ENCODE peak calls at places on chromosome 3, in four cellular contexts. S, I, G and V are unnamed samples.
A peak's percentile ranks its signal among the peaks of the same experiment; 100 is the strongest.

GRCh38 chr3:111917300-111917699 is 58.2 kb downstream of the PHLDB2 start:
- DNase-seq in S (peak; percentile 95), I (no peak), G (no peak), V (peak; percentile 15)

GRCh38 chr3:184771158-184771730 is 40.7 kb upstream of the VPS8 start:
- DNase-seq in S (no peak), I (no peak), G (no peak), V (no peak)

GRCh38 chr3:99901200-99901926 is 83.7 kb downstream of the CMSS1 start:
- DNase-seq in S (peak; percentile 77), I (no peak), G (no peak), V (peak; percentile 13)

GRCh38 chr3:110710605-110711004 is 361.0 kb upstream of the NECTIN3 start:
- DNase-seq in S (no peak), I (no peak), G (no peak), V (peak; percentile 10)

GRCh38 chr3:131091768-131092167 is 65.1 kb downstream of the NEK11 start:
- DNase-seq in S (no peak), I (no peak), G (no peak), V (no peak)

GRCh38 chr3:33886015-33886414 is 87.6 kb downstream of the PDCD6IP start:
- DNase-seq in S (no peak), I (no peak), G (no peak), V (no peak)

GRCh38 chr3:62316525-62316924 is 56.8 kb downstream of the FEZF2 start:
- DNase-seq in S (no peak), I (no peak), G (no peak), V (no peak)

GRCh38 chr3:42572278-42572677 is 9.5 kb downstream of the SEC22C start:
- DNase-seq in S (peak; percentile 41), I (no peak), G (no peak), V (peak; percentile 63)

GRCh38 chr3:41580274-41580959 is 381.1 kb downstream of the CTNNB1 start:
- DNase-seq in S (no peak), I (no peak), G (no peak), V (no peak)

GRCh38 chr3:103787164-103787871 is 1352.5 kb downstream of the ZPLD1 start:
- DNase-seq in S (no peak), I (no peak), G (no peak), V (no peak)

GRCh38 chr3:143427626-143428025 is 308.1 kb downstream of the CHST2 start:
- DNase-seq in S (no peak), I (no peak), G (no peak), V (no peak)

GRCh38 chr3:59812188-59812587 is 762.4 kb upstream of the CFAP20DC start:
- DNase-seq in S (no peak), I (no peak), G (no peak), V (no peak)

GRCh38 chr3:59808431-59808830 is 758.6 kb upstream of the CFAP20DC start:
- DNase-seq in S (no peak), I (no peak), G (no peak), V (no peak)

GRCh38 chr3:59812778-59813558 is 763.1 kb upstream of the CFAP20DC start:
- DNase-seq in S (no peak), I (no peak), G (no peak), V (no peak)

GRCh38 chr3:59809016-59809415 is 759.2 kb upstream of the CFAP20DC start:
- DNase-seq in S (no peak), I (no peak), G (no peak), V (no peak)

GRCh38 chr3:59809750-59810444 is 760.1 kb upstream of the CFAP20DC start:
- DNase-seq in S (no peak), I (no peak), G (no peak), V (no peak)
- TF ChIP-seq CTCF in S (peak; percentile 34), I (peak; percentile 26), G (no peak), V (no peak)

GRCh38 chr3:17195856-17196604 is 311.3 kb downstream of the PLCL2 start:
- DNase-seq in S (no peak), I (no peak), G (no peak), V (no peak)
- TF ChIP-seq CTCF in S (no peak), I (no peak), G (peak; percentile 52), V (no peak)

GRCh38 chr3:9947025-9947995 is 4.9 kb downstream of the PRRT3 start:
- DNase-seq in S (peak; percentile 74), I (peak; percentile 56), G (peak; percentile 73), V (peak; percentile 89)
- TF ChIP-seq CTCF in S (peak; percentile 80), I (peak; percentile 58), G (peak; percentile 75), V (peak; percentile 22)

GRCh38 chr3:190990898-190991297 is 128.4 kb upstream of the GMNC start:
- DNase-seq in S (no peak), I (no peak), G (no peak), V (no peak)
- TF ChIP-seq CTCF in S (no peak), I (no peak), G (no peak), V (no peak)

DNA sequence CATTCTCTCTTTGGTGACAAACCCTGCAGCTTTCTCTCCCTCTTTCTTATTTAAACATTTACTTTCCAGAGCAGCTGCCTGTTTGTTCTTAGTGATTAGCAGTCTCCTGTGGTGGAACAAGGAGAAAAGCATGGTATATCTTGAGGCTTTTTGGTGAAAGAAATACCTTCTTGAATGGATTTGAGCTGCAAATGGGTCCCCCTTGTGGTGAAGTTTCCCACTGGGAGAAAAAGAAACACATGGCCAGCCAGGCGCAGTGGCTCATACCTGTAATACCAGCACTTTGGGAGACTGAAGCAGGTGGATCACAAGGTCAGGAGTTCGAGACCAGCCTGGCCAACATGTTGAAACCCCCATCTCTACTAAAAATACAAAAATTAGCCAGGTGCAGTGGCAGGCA is 48.3 kb upstream of the ACP3 start:
- DNase-seq in S (peak; percentile 56), I (no peak), G (no peak), V (peak; percentile 57)
- TF ChIP-seq CTCF in S (peak; percentile 58), I (peak; percentile 18), G (no peak), V (peak; percentile 56)

DNA sequence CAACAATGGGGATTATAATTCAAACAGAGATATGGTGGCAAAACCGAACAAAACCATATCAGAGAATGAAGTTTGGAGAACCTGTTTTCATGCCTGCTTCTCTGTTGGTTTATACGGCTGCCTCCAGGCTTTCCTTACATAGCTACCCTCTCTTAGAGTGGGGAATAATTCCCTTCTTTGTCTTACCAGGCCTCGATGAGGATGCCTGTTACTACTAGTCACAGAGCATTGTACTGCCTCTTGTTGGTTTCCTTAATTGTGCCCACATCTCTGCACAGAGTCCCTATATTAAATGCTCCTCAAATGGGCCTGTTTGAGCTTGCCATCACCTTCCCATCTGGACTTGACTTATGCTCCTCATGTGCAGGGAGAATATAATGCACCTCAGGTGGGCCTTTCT is 92.9 kb downstream of the NCEH1 start:
- DNase-seq in S (no peak), I (no peak), G (no peak), V (no peak)
- TF ChIP-seq CTCF in S (no peak), I (no peak), G (no peak), V (no peak)

GRCh38 chr3:72255736-72256559 is 471.0 kb upstream of the PROK2 start:
- DNase-seq in S (no peak), I (no peak), G (peak; percentile 41), V (peak; percentile 58)
- TF ChIP-seq CTCF in S (no peak), I (no peak), G (peak; percentile 13), V (no peak)

DNA sequence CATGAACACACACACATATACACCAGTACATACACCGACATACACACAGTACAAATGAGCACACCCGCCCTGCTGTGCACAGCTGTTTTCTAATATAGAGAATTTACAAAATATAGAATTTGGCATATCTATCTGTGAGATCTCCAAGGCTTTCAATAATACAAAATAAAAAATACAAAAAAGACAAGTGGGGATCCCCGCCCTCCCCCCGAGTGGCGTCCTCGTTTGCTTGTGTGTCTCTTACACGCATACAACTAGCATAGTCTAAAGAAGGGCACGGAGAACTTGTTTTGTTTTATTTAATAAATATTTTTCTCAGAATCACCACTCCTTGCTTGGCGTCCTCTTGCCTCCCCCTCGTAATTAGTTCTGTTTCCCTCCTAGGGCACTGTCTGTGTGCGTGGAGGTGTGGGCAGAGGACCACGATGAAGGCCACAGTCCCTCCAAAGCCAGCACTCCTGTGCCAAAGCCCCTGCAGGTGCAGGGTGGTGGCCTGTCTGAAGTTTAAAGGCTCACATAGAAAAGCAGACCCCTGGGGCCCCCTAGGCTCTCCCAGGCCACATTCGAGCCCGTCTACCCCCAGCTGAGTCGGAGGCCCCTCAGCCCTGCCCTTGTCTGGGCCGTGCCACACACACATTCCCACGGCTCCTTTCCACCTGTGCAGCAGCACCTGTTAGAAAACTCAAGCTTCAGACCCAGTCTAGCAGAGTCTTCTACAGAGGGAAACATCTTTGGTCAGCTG is 82.1 kb downstream of the SEC22A start:
- DNase-seq in S (no peak), I (no peak), G (no peak), V (no peak)
- TF ChIP-seq CTCF in S (no peak), I (no peak), G (no peak), V (no peak)

GRCh38 chr3:12829886-12830784 is 11.2 kb downstream of the RPL32 start:
- DNase-seq in S (no peak), I (no peak), G (no peak), V (no peak)
- TF ChIP-seq CTCF in S (no peak), I (no peak), G (no peak), V (no peak)

GRCh38 chr3:46506526-46506925 is 8.8 kb downstream of the RTP3 start:
- DNase-seq in S (no peak), I (no peak), G (no peak), V (no peak)
- TF ChIP-seq CTCF in S (no peak), I (no peak), G (no peak), V (no peak)